ENCODE peak calls at places on chromosomes 7 and 10, in four cellular contexts. C is IMR-90, W is H9, I is H1. Z is an unnamed sample.

GRCh38 chr7:100692578-100692961 is 1.5 kb downstream of the GIGYF1 start:
- DNase-seq in C (no peak), W (no peak), I (no peak), Z (no peak)

GRCh38 chr10:59817806-59818205 is 64.6 kb upstream of the MRLN start:
- DNase-seq in C (no peak), W (no peak), I (no peak), Z (no peak)

GRCh38 chr10:30111340-30111980 is 52.1 kb upstream of the JCAD start:
- DNase-seq in C (peak; percentile 89), W (no peak), I (no peak), Z (no peak)

GRCh38 chr10:86391236-86391840 is 24.7 kb upstream of the GRID1 start:
- DNase-seq in C (no peak), W (no peak), I (no peak), Z (no peak)

GRCh38 chr7:16491148-16491547 is 25.6 kb upstream of the SOSTDC1 start:
- DNase-seq in C (no peak), W (no peak), I (no peak), Z (no peak)

GRCh38 chr7:26436996-26437547 is 145.4 kb downstream of the SNX10 start:
- DNase-seq in C (no peak), W (no peak), I (no peak), Z (no peak)

GRCh38 chr10:99316374-99316773 is 12.8 kb upstream of the CNNM1 start:
- DNase-seq in C (no peak), W (peak; percentile 32), I (no peak), Z (no peak)

GRCh38 chr10:119377905-119378736 is 164.4 kb downstream of the RGS10 start:
- DNase-seq in C (no peak), W (no peak), I (no peak), Z (no peak)

GRCh38 chr7:89772276-89772675 is 382.0 kb upstream of the STEAP1 start:
- DNase-seq in C (no peak), W (no peak), I (no peak), Z (no peak)

GRCh38 chr7:121084256-121084655 is 95.7 kb downstream of the CPED1 start:
- DNase-seq in C (peak; percentile 44), W (no peak), I (no peak), Z (no peak)

GRCh38 chr7:121084748-121085336 is 96.3 kb downstream of the CPED1 start:
- DNase-seq in C (peak; percentile 96), W (no peak), I (no peak), Z (no peak)

GRCh38 chr7:121085922-121086321 is 97.4 kb downstream of the CPED1 start:
- DNase-seq in C (peak; percentile 46), W (no peak), I (no peak), Z (no peak)

GRCh38 chr7:121083790-121084251 is 95.3 kb downstream of the CPED1 start:
- DNase-seq in C (peak; percentile 51), W (no peak), I (no peak), Z (no peak)

GRCh38 chr7:121088870-121089269 is 100.4 kb downstream of the CPED1 start:
- DNase-seq in C (no peak), W (no peak), I (no peak), Z (no peak)
- H3K56ac ChIP-seq in C (no peak overlapping the region), W (no peak overlapping the region), I (no peak overlapping the region), Z (no peak overlapping the region)

GRCh38 chr10:88347597-88348304 is 235.4 kb downstream of the RNLS start:
- DNase-seq in C (no peak), W (peak; percentile 30), I (no peak), Z (peak; percentile 53)
- H3K56ac ChIP-seq in C (no peak overlapping the region), W (no peak overlapping the region), I (no peak overlapping the region), Z (no peak overlapping the region)

GRCh38 chr10:69241575-69241974 is 21.4 kb downstream of the HKDC1 start:
- DNase-seq in C (no peak), W (no peak), I (no peak), Z (no peak)
- H3K56ac ChIP-seq in C (no peak overlapping the region), W (no peak overlapping the region), I (no peak overlapping the region), Z (no peak overlapping the region)

GRCh38 chr7:44122529-44122928 is 819 bp downstream of the POLD2 start:
- DNase-seq in C (no peak), W (no peak), I (no peak), Z (no peak)

GRCh38 chr7:44123190-44124003 is at the start of gene POLD2:
- DNase-seq in C (peak; percentile 92), W (peak; percentile 97), I (peak; percentile 73), Z (peak; percentile 98)

GRCh38 chr7:44121761-44122420 is 1.5 kb downstream of the POLD2 start:
- DNase-seq in C (no peak), W (no peak), I (no peak), Z (no peak)

GRCh38 chr7:44127161-44127560 is 3.8 kb upstream of the POLD2 start:
- DNase-seq in C (no peak), W (no peak), I (no peak), Z (no peak)

GRCh38 chr7:44124822-44125202 is 1.5 kb upstream of the POLD2 start:
- DNase-seq in C (no peak), W (no peak), I (no peak), Z (no peak)
- H3K56ac ChIP-seq in C (no peak overlapping the region), W (no peak overlapping the region), I (no peak overlapping the region), Z (no peak overlapping the region)

DNA sequence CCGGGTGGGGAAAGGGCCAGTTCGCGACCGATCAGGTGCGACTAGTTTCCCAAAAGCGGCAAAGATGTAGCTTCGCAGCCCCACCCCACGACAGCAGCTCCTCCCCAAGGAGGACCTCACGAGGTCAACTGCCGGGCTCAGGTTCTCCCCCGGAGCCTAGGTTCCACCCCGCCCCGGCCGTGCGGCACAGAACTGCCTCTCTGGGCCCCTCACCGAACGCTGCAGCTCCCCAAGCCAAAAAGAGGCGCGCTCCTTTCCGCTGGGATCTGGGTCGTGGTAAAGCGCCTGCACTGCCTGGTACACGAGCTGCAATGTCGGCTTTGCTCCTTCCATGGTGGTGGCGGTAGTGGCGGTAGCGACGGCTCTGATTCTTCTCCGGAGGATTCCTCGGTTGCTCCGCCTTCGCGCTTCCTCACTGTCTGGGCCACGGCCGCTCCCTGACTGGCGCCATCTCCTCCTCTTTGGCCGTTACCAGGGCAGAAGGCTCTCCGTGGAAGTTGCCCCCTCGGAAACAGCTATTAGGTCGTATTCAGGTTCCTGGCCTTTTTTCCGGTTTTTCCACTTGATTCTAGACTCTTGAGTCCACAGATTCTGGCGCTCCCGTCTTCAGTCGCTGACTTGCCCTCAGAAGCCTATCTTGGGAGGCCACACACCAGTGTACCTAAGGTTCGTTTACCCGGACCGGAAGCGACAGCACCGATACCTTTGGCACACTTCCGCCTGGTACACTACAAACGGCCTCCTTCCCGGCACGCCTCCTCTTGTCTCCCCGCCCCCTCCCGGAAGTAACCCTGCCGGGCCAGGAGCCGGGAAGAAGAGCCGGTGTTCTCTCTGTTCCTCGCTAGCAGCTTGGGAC is at the start of gene TNPO3:
- DNase-seq in C (peak; percentile 88), W (peak; percentile 96), I (peak; percentile 83), Z (peak; percentile 98)
- H3K56ac ChIP-seq in C (peak within 1 kb of the TSS; percentile 93), W (peak within 1 kb of the TSS; percentile 52), I (peak within 1 kb of the TSS; percentile 48), Z (peak within 1 kb of the TSS; percentile 99)

GRCh38 chr10:1126461-1126860 is 70.3 kb downstream of the WDR37 start:
- DNase-seq in C (no peak), W (no peak), I (no peak), Z (no peak)

GRCh38 chr10:1123198-1123597 is 67.0 kb downstream of the WDR37 start:
- DNase-seq in C (no peak), W (no peak), I (no peak), Z (no peak)

GRCh38 chr10:1124796-1125195 is 68.6 kb downstream of the WDR37 start:
- DNase-seq in C (no peak), W (no peak), I (no peak), Z (no peak)

GRCh38 chr10:1122349-1122748 is 66.2 kb downstream of the WDR37 start:
- DNase-seq in C (no peak), W (no peak), I (no peak), Z (no peak)

DNA sequence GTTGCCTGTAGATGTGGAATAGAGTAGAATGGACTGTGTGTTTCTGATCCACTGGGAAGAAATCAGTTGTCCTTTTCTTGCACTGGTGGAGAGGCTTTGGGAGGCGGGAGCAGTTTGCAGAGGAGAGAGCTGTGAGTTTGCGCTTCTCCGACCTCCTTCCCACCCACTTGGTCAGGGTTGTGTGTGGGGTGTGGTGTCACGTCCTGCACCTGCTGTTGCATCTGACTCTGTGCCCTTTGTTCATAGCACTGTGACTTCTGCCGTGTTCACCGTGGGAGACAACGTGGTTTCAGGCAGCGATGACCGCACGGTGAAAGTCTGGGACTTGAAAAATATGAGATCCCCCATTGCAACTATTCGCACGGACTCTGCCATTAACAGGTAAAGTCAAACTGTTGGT is 67.8 kb downstream of the WDR37 start:
- DNase-seq in C (no peak), W (no peak), I (no peak), Z (no peak)
- H3K56ac ChIP-seq in C (no peak overlapping the region), W (no peak overlapping the region), I (no peak overlapping the region), Z (no peak overlapping the region)

GRCh38 chr7:72405389-72405788 is 6.7 kb downstream of the CALN1 start:
- DNase-seq in C (no peak), W (no peak), I (no peak), Z (no peak)
- H3K56ac ChIP-seq in C (no peak overlapping the region), W (no peak overlapping the region), I (no peak overlapping the region), Z (no peak overlapping the region)

DNA sequence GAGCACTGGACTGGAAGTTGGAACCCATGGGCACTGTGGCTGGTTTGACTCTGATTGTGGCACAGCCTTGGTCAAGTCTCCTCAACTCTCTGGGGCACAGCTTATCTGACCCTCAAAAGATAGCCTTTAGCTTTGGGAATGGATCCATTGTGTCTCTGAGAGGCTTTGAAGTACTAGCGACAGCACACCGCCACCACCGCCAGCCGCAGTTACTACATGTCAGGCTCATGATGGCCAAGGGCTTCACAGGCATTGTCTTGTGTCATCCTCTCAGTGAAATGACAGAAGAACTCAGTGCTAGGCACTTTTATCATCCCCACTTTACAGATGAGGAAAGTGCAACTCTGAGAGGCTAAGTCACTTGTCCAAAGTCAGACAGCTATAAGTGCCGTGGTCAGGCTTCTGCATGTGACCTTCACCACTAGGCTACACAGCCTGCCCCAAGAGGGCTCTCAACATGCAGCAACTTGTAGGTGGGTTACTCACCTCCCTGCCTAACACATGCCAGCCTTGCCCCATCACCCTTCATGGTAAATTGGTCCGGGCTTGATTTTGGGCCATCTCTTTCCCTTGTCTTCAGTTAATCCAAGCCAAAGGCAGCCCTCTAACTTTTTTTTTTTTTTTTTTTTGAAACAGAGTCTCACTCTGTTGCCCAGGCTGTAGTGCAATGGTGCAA is 44.1 kb downstream of the C10orf105 start:
- DNase-seq in C (no peak), W (no peak), I (no peak), Z (no peak)
- H3K56ac ChIP-seq in C (no peak overlapping the region), W (no peak overlapping the region), I (no peak overlapping the region), Z (no peak overlapping the region)

GRCh38 chr10:49353895-49354566 is 41.9 kb downstream of the DRGX start:
- DNase-seq in C (no peak), W (no peak), I (no peak), Z (no peak)
- H3K56ac ChIP-seq in C (no peak overlapping the region), W (no peak overlapping the region), I (no peak overlapping the region), Z (no peak overlapping the region)